ENCODE peak calls at places on chromosome 6, in ten cellular contexts. X is stimulated activated CD4-positive, alpha-beta T cell treated with anti-CD3 and anti-CD28 coated beads, Interleukin-4, amount 100 ng/mL, for 1 hour; A is fibroblast of pulmonary artery; R is activated T-cell treated with anti-CD3 and anti-CD28 coated beads, Interleukin-2, amount 50 U/mL, for 72 hours; M is OCI-M1; F is A172; E is mammary epithelial cell; U is progenitor cell of endocrine pancreas; J is omental fat pad; Q is mesothelial cell of epicardium. Z is an unnamed sample.

GRCh38 chr6:130742282-130742681 is 84.9 kb upstream of the SMLR1 start:
- DNase-seq in R (no peak), J (no peak), F (peak; percentile 20), M (no peak), E (no peak), U (no peak), A (no peak), X (no peak), Q (no peak), Z (no peak)

GRCh38 chr6:138541793-138542481 is 42.6 kb upstream of the NHSL1 start:
- DNase-seq in F (peak; percentile 19), A (peak; percentile 71), J (no peak), M (no peak), E (no peak), R (no peak), Q (no peak), U (no peak), X (no peak), Z (no peak)

GRCh38 chr6:138726066-138727060 is 47.2 kb upstream of the CCDC28A start:
- DNase-seq in A (no peak), U (no peak), R (no peak), F (no peak), Q (no peak), E (peak; percentile 28), J (no peak), M (no peak), X (no peak), Z (no peak)

GRCh38 chr6:56684342-56685101 is 41.8 kb upstream of the DST start:
- DNase-seq in A (no peak), M (no peak), Q (no peak), X (no peak), E (no peak), R (no peak), F (no peak), J (no peak), U (no peak), Z (no peak)

GRCh38 chr6:1708820-1709612 is 99.3 kb downstream of the FOXC1 start:
- DNase-seq in F (no peak), Q (no peak), R (no peak), E (peak; percentile 16), U (no peak), X (no peak), M (no peak), A (no peak), J (no peak), Z (no peak)

GRCh38 chr6:94300424-94301144 is 881.2 kb upstream of the EPHA7 start:
- DNase-seq in R (no peak), U (no peak), X (no peak), J (no peak), Q (no peak), E (no peak), M (no peak), A (no peak), F (no peak), Z (no peak)

GRCh38 chr6:83467620-83468036 is 36.8 kb upstream of the ME1 start:
- DNase-seq in U (no peak), M (peak; percentile 81), E (no peak), R (no peak), A (no peak), J (no peak), F (no peak), X (no peak), Q (no peak), Z (no peak)

GRCh38 chr6:96826865-96827264 is 10.4 kb downstream of the GPR63 start:
- DNase-seq in F (no peak), R (no peak), U (no peak), J (no peak), A (no peak), E (no peak), X (no peak), Q (no peak), M (peak; percentile 32), Z (no peak)

GRCh38 chr6:129766959-129767728 is 57.2 kb upstream of the ARHGAP18 start:
- DNase-seq in F (peak; percentile 55), A (peak; percentile 49), M (peak; percentile 90), J (no peak), X (peak; percentile 56), U (peak; percentile 25), Q (peak; percentile 27), R (peak; percentile 77), E (peak; percentile 64), Z (peak; percentile 84)

GRCh38 chr6:25278557-25278913 is 639 bp upstream of the CARMIL1 start:
- DNase-seq in F (no peak), J (no peak), X (no peak), A (no peak), R (no peak), M (no peak), Q (no peak), E (no peak), U (no peak), Z (no peak)

GRCh38 chr6:3393796-3394195 is 63.1 kb downstream of the SLC22A23 start:
- DNase-seq in E (no peak), R (no peak), Q (no peak), F (no peak), U (no peak), X (no peak), A (no peak), M (no peak), J (no peak), Z (no peak)

GRCh38 chr6:34926655-34927054 is 37.6 kb downstream of the ANKS1A start:
- DNase-seq in U (no peak), Q (no peak), R (no peak), E (peak; percentile 68), J (no peak), M (no peak), A (no peak), X (no peak), F (peak; percentile 18), Z (no peak)

GRCh38 chr6:33298773-33299236 is at the start of gene RGL2:
- DNase-seq in F (peak; percentile 29), J (no peak), Q (no peak), X (peak; percentile 62), E (no peak), U (no peak), M (peak; percentile 93), R (peak; percentile 54), A (peak; percentile 62), Z (peak; percentile 88)

GRCh38 chr6:73734843-73735453 is 38.9 kb downstream of the CD109 start:
- DNase-seq in U (no peak), X (no peak), F (no peak), Q (no peak), R (no peak), E (no peak), J (no peak), M (no peak), A (no peak), Z (no peak)

GRCh38 chr6:159053781-159054398 is 9.1 kb upstream of the TAGAP start:
- DNase-seq in U (no peak), A (no peak), Q (no peak), E (no peak), R (no peak), F (no peak), M (no peak), X (no peak), J (no peak), Z (no peak)

GRCh38 chr6:25056130-25056529 is 120.4 kb upstream of the RIPOR2 start:
- DNase-seq in R (peak; percentile 74), Q (no peak), E (no peak), U (no peak), J (no peak), A (no peak), F (no peak), M (peak; percentile 19), X (peak; percentile 13), Z (peak; percentile 81)

GRCh38 chr6:34142599-34142998 is 3.3 kb downstream of the GRM4 start:
- DNase-seq in F (no peak), U (no peak), X (no peak), J (no peak), R (no peak), E (peak; percentile 20), Q (no peak), M (no peak), A (no peak), Z (no peak)

GRCh38 chr6:128303870-128304269 is 216.5 kb downstream of the PTPRK start:
- DNase-seq in J (no peak), X (no peak), U (no peak), M (no peak), F (no peak), E (no peak), R (no peak), A (peak; percentile 14), Q (no peak), Z (no peak)